ENCODE peak calls at places on chromosomes 3 and 15, in ten cellular contexts. D, K, E, M, G, V, A, I, N and O are unnamed samples.

GRCh38 chr15:92492556-92492955 is 98.9 kb downstream of the ST8SIA2 start:
- DNase-seq in D (no peak), K (no peak), E (no peak), M (no peak), G (no peak), V (no peak), A (no peak), I (no peak), N (no peak), O (no peak)

GRCh38 chr3:86989611-86990010 is 1.3 kb downstream of the VGLL3 start:
- DNase-seq in D (peak; percentile 63), K (no peak), E (no peak), M (no peak), G (no peak), V (no peak), A (no peak), I (no peak), N (no peak), O (no peak)

GRCh38 chr3:110420158-110420641 is 651.4 kb upstream of the NECTIN3 start:
- DNase-seq in D (peak; percentile 79), K (peak; percentile 73), E (no peak), M (no peak), G (no peak), V (no peak), A (no peak), I (no peak), N (no peak), O (peak; percentile 55)

GRCh38 chr3:152402698-152403456 is 134.1 kb downstream of the MBNL1 start:
- DNase-seq in D (no peak), K (peak; percentile 64), E (no peak), M (no peak), G (no peak), V (no peak), A (no peak), I (no peak), N (no peak), O (no peak)

GRCh38 chr3:63908081-63908736 is 4.0 kb downstream of the SCAANT1 start:
- DNase-seq in D (peak; percentile 31), K (no peak), E (no peak), M (no peak), G (no peak), V (no peak), A (no peak), I (no peak), N (no peak), O (peak; percentile 21)

GRCh38 chr15:100114100-100114499 is 227.7 kb downstream of the ADAMTS17 start:
- DNase-seq in D (peak; percentile 70), K (peak; percentile 46), E (no peak), M (peak; percentile 82), G (no peak), V (peak; percentile 71), A (no peak), I (peak; percentile 83), N (no peak), O (no peak)

GRCh38 chr15:74396146-74396438 is 28.6 kb upstream of the CYP11A1 start:
- DNase-seq in D (peak; percentile 38), K (peak; percentile 77), E (no peak), M (no peak), G (no peak), V (no peak), A (no peak), I (no peak), N (no peak), O (no peak)

GRCh38 chr3:50373146-50373864 is 14.0 kb upstream of the TMEM115 start:
- DNase-seq in D (no peak), K (no peak), E (no peak), M (no peak), G (peak; percentile 61), V (no peak), A (no peak), I (no peak), N (no peak), O (no peak)

GRCh38 chr3:63807901-63808589 is 11.1 kb upstream of the C3orf49 start:
- DNase-seq in D (no peak), K (no peak), E (no peak), M (no peak), G (no peak), V (no peak), A (no peak), I (no peak), N (no peak), O (no peak)

GRCh38 chr3:178703268-178703975 is 167.2 kb downstream of the KCNMB2 start:
- DNase-seq in D (peak; percentile 8), K (peak; percentile 97), E (no peak), M (no peak), G (no peak), V (no peak), A (no peak), I (no peak), N (no peak), O (no peak)

GRCh38 chr15:38130200-38130567 is 122.5 kb upstream of the SPRED1 start:
- DNase-seq in D (peak; percentile 67), K (peak; percentile 44), E (no peak), M (no peak), G (no peak), V (no peak), A (no peak), I (no peak), N (no peak), O (no peak)

GRCh38 chr3:194908432-194908966 is 222.8 kb downstream of the FAM43A start:
- DNase-seq in D (no peak), K (no peak), E (no peak), M (no peak), G (no peak), V (no peak), A (no peak), I (no peak), N (no peak), O (no peak)

GRCh38 chr3:82474711-82475110 is 713.3 kb upstream of the GBE1 start:
- DNase-seq in D (no peak), K (peak; percentile 96), E (no peak), M (no peak), G (no peak), V (no peak), A (no peak), I (no peak), N (no peak), O (peak; percentile 16)

GRCh38 chr3:32844914-32845313 is 27.1 kb downstream of the TRIM71 start:
- DNase-seq in D (no peak), K (no peak), E (no peak), M (no peak), G (no peak), V (no peak), A (no peak), I (no peak), N (no peak), O (no peak)

GRCh38 chr3:105843895-105844500 is 24.8 kb downstream of the CBLB start:
- DNase-seq in D (no peak), K (no peak), E (no peak), M (no peak), G (no peak), V (no peak), A (no peak), I (no peak), N (no peak), O (no peak)

GRCh38 chr3:187944391-187945179 is 199.3 kb upstream of the BCL6 start:
- DNase-seq in D (no peak), K (peak; percentile 37), E (no peak), M (no peak), G (no peak), V (no peak), A (no peak), I (no peak), N (no peak), O (no peak)

GRCh38 chr3:48433472-48434118 is 3.7 kb upstream of the PLXNB1 start:
- DNase-seq in D (peak; percentile 83), K (peak; percentile 81), E (no peak), M (no peak), G (no peak), V (no peak), A (no peak), I (no peak), N (no peak), O (no peak)

GRCh38 chr15:52183562-52184173 is 7.5 kb downstream of the GNB5 start:
- DNase-seq in D (peak; percentile 70), K (peak; percentile 38), E (no peak), M (no peak), G (peak; percentile 41), V (no peak), A (no peak), I (peak; percentile 75), N (no peak), O (peak; percentile 47)

GRCh38 chr3:79885407-79885806 is 117.6 kb upstream of the ROBO1 start:
- DNase-seq in D (no peak), K (no peak), E (no peak), M (no peak), G (no peak), V (no peak), A (no peak), I (no peak), N (no peak), O (no peak)

GRCh38 chr3:97347780-97348179 is 416.8 kb upstream of the ARL6 start:
- DNase-seq in D (no peak), K (no peak), E (no peak), M (no peak), G (no peak), V (no peak), A (no peak), I (no peak), N (no peak), O (no peak)

GRCh38 chr15:67042490-67043181 is 22.8 kb upstream of the SMAD3 start:
- DNase-seq in D (no peak), K (no peak), E (no peak), M (no peak), G (no peak), V (no peak), A (no peak), I (no peak), N (no peak), O (no peak)

GRCh38 chr15:99955181-99955525 is 221.9 kb upstream of the LYSMD4 start:
- DNase-seq in D (no peak), K (no peak), E (no peak), M (no peak), G (no peak), V (no peak), A (no peak), I (no peak), N (no peak), O (no peak)

GRCh38 chr3:188197388-188197847 is 43.5 kb downstream of the LPP start:
- DNase-seq in D (peak; percentile 29), K (no peak), E (no peak), M (peak; percentile 67), G (no peak), V (no peak), A (no peak), I (no peak), N (no peak), O (no peak)

GRCh38 chr3:58234516-58234931 is 3.1 kb upstream of the ABHD6 start:
- DNase-seq in D (peak; percentile 73), K (peak; percentile 68), E (no peak), M (no peak), G (no peak), V (no peak), A (no peak), I (no peak), N (no peak), O (peak; percentile 21)

GRCh38 chr15:48582472-48583235 is 62.9 kb downstream of the FBN1 start:
- DNase-seq in D (peak; percentile 95), K (peak; percentile 72), E (no peak), M (no peak), G (no peak), V (no peak), A (no peak), I (no peak), N (no peak), O (no peak)

GRCh38 chr3:194323785-194324735 is 27.1 kb downstream of the CPN2 start:
- DNase-seq in D (peak; percentile 81), K (no peak), E (no peak), M (peak; percentile 96), G (peak; percentile 94), V (no peak), A (no peak), I (no peak), N (no peak), O (peak; percentile 91)

GRCh38 chr3:28149960-28150359 is 91.5 kb upstream of the CMC1 start:
- DNase-seq in D (no peak), K (no peak), E (no peak), M (no peak), G (no peak), V (no peak), A (no peak), I (no peak), N (no peak), O (no peak)

GRCh38 chr3:9397911-9398714 is 698 bp downstream of the SETD5 start:
- DNase-seq in D (peak; percentile 69), K (no peak), E (no peak), M (peak; percentile 55), G (peak; percentile 46), V (no peak), A (peak; percentile 38), I (peak; percentile 59), N (peak; percentile 18), O (peak; percentile 48)